ENCODE peak calls at places on chromosomes 12 and 14, in five cellular contexts. F is effector CD8-positive, alpha-beta T cell; M is activated CD8-positive, alpha-beta memory T cell treated with anti-CD3 and anti-CD28 coated beads for 48 hours; H is retina; P is NCI-H1092. Y is an unnamed sample.

GRCh38 chr14:99267871-99268775 is 3.9 kb downstream of the BCL11B start:
- DNase-seq in M (no peak), P (no peak), F (no peak), H (peak), Y (no peak)

GRCh38 chr12:45615268-45615667 is 114.2 kb upstream of the ARID2 start:
- DNase-seq in H (no peak), M (no peak), P (peak), F (no peak), Y (peak)

GRCh38 chr14:50237448-50237847 is 6.1 kb upstream of the SOS2 start:
- DNase-seq in H (no peak), P (no peak), M (no peak), F (no peak), Y (no peak)

GRCh38 chr14:53533384-53533975 is 380.4 kb upstream of the DDHD1 start:
- DNase-seq in F (no peak), H (no peak), P (no peak), M (no peak), Y (no peak)

GRCh38 chr14:97634786-97635185 is 837.6 kb downstream of the VRK1 start:
- DNase-seq in F (peak), M (no peak), P (no peak), H (no peak), Y (peak)

GRCh38 chr12:2378835-2379330 is 326.1 kb downstream of the CACNA1C start:
- DNase-seq in M (no peak), H (no peak), F (no peak), P (no peak), Y (no peak)

GRCh38 chr12:52277486-52278245 is 3.2 kb downstream of the KRT86 start:
- DNase-seq in P (no peak), F (no peak), H (no peak), M (no peak), Y (no peak)

GRCh38 chr12:11743748-11744147 is 94.3 kb downstream of the ETV6 start:
- DNase-seq in H (no peak), F (no peak), M (no peak), P (no peak), Y (peak)

GRCh38 chr14:23125933-23126524 is 7.0 kb upstream of the CEBPE start:
- DNase-seq in H (no peak), P (no peak), F (no peak), M (no peak), Y (no peak)

GRCh38 chr12:124433147-124433874 is 134.1 kb downstream of the NCOR2 start:
- DNase-seq in F (no peak), P (no peak), M (no peak), H (no peak), Y (no peak)

GRCh38 chr14:32947792-32948191 is 9.1 kb downstream of the NPAS3 start:
- DNase-seq in P (no peak), M (no peak), H (no peak), F (no peak), Y (no peak)

GRCh38 chr14:103522028-103522581 is 525 bp downstream of the CKB start:
- DNase-seq in P (peak), H (peak), F (no peak), M (no peak), Y (no peak)

GRCh38 chr12:63325757-63326156 is 174.8 kb upstream of the AVPR1A start:
- DNase-seq in P (no peak), M (no peak), F (no peak), H (no peak), Y (no peak)

GRCh38 chr14:73800970-73801515 is 50.6 kb upstream of the PTGR2 start:
- DNase-seq in M (no peak), H (no peak), P (no peak), F (no peak), Y (no peak)

GRCh38 chr12:12408265-12408690 is 51.4 kb downstream of the BORCS5 start:
- DNase-seq in F (no peak), M (no peak), P (no peak), H (no peak), Y (no peak)

Y was measured in epithelial cell of esophagus.